ENCODE peak calls at places on chromosomes 16 and 17, in eight cellular contexts. One of them, this sample, is unnamed.
A peak's percentile ranks its signal among the peaks of the same experiment; 100 is the strongest.

GRCh38 chr17:64001763-64002529 is 3.8 kb downstream of the PRR29 start:
- DNase-seq in CD14-positive monocyte: peak; percentile 64
- DNase-seq in heart left ventricle: peak; percentile 70
- DNase-seq in posterior cingulate gyrus: no peak
- DNase-seq in caudate nucleus: no peak
- DNase-seq in BJ: no peak
- DNase-seq in AG04449: no peak
- DNase-seq in osteocyte: no peak
- DNase-seq in this sample: no peak

GRCh38 chr17:8468109-8468508 is 32.4 kb downstream of the NDEL1 start:
- DNase-seq in CD14-positive monocyte: no peak
- DNase-seq in heart left ventricle: peak; percentile 63
- DNase-seq in posterior cingulate gyrus: no peak
- DNase-seq in caudate nucleus: no peak
- DNase-seq in BJ: no peak
- DNase-seq in AG04449: no peak
- DNase-seq in osteocyte: no peak
- DNase-seq in this sample: no peak

GRCh38 chr16:56384074-56384721 is 41.1 kb downstream of the AMFR start:
- DNase-seq in CD14-positive monocyte: no peak
- DNase-seq in heart left ventricle: no peak
- DNase-seq in posterior cingulate gyrus: no peak
- DNase-seq in caudate nucleus: no peak
- DNase-seq in BJ: no peak
- DNase-seq in AG04449: no peak
- DNase-seq in osteocyte: no peak
- DNase-seq in this sample: no peak

GRCh38 chr17:59387351-59388069 is 56.1 kb downstream of the YPEL2 start:
- DNase-seq in CD14-positive monocyte: no peak
- DNase-seq in heart left ventricle: no peak
- DNase-seq in posterior cingulate gyrus: no peak
- DNase-seq in caudate nucleus: no peak
- DNase-seq in BJ: no peak
- DNase-seq in AG04449: no peak
- DNase-seq in osteocyte: no peak
- DNase-seq in this sample: no peak

GRCh38 chr16:54632322-54632721 is 298.3 kb upstream of the IRX5 start:
- DNase-seq in CD14-positive monocyte: no peak
- DNase-seq in heart left ventricle: no peak
- DNase-seq in posterior cingulate gyrus: no peak
- DNase-seq in caudate nucleus: no peak
- DNase-seq in BJ: no peak
- DNase-seq in AG04449: no peak
- DNase-seq in osteocyte: no peak
- DNase-seq in this sample: peak; percentile 32

GRCh38 chr17:15463363-15463762 is 4.1 kb downstream of the CDRT4 start:
- DNase-seq in CD14-positive monocyte: no peak
- DNase-seq in heart left ventricle: no peak
- DNase-seq in posterior cingulate gyrus: peak; percentile 15
- DNase-seq in caudate nucleus: no peak
- DNase-seq in BJ: peak; percentile 74
- DNase-seq in AG04449: no peak
- DNase-seq in osteocyte: no peak
- DNase-seq in this sample: peak; percentile 78

GRCh38 chr17:39002991-39003715 is 36.0 kb upstream of the FBXO47 start:
- DNase-seq in CD14-positive monocyte: peak; percentile 72
- DNase-seq in heart left ventricle: peak; percentile 87
- DNase-seq in posterior cingulate gyrus: peak; percentile 29
- DNase-seq in caudate nucleus: peak; percentile 17
- DNase-seq in BJ: peak; percentile 69
- DNase-seq in AG04449: no peak
- DNase-seq in osteocyte: no peak
- DNase-seq in this sample: peak; percentile 58

GRCh38 chr17:18041776-18042175 is 2.6 kb downstream of the GID4 start:
- DNase-seq in CD14-positive monocyte: no peak
- DNase-seq in heart left ventricle: no peak
- DNase-seq in posterior cingulate gyrus: no peak
- DNase-seq in caudate nucleus: no peak
- DNase-seq in BJ: peak; percentile 30
- DNase-seq in AG04449: peak; percentile 46
- DNase-seq in osteocyte: no peak
- DNase-seq in this sample: peak; percentile 26

GRCh38 chr16:53611151-53611802 is 92.4 kb downstream of the RPGRIP1L start:
- DNase-seq in CD14-positive monocyte: no peak
- DNase-seq in heart left ventricle: no peak
- DNase-seq in posterior cingulate gyrus: no peak
- DNase-seq in caudate nucleus: no peak
- DNase-seq in BJ: no peak
- DNase-seq in AG04449: no peak
- DNase-seq in osteocyte: no peak
- DNase-seq in this sample: no peak

GRCh38 chr17:62179525-62180161 is 114.6 kb upstream of the MED13 start:
- DNase-seq in CD14-positive monocyte: no peak
- DNase-seq in heart left ventricle: no peak
- DNase-seq in posterior cingulate gyrus: no peak
- DNase-seq in caudate nucleus: no peak
- DNase-seq in BJ: no peak
- DNase-seq in AG04449: no peak
- DNase-seq in osteocyte: no peak
- DNase-seq in this sample: peak; percentile 92

GRCh38 chr17:42325026-42325425 is 36.7 kb downstream of the STAT5A start:
- DNase-seq in CD14-positive monocyte: no peak
- DNase-seq in heart left ventricle: no peak
- DNase-seq in posterior cingulate gyrus: no peak
- DNase-seq in caudate nucleus: no peak
- DNase-seq in BJ: peak; percentile 73
- DNase-seq in AG04449: peak; percentile 59
- DNase-seq in osteocyte: no peak
- DNase-seq in this sample: peak; percentile 92

GRCh38 chr17:68011199-68011665 is 15.0 kb upstream of the C17orf58 start:
- DNase-seq in CD14-positive monocyte: peak; percentile 60
- DNase-seq in heart left ventricle: peak; percentile 53
- DNase-seq in posterior cingulate gyrus: peak; percentile 35
- DNase-seq in caudate nucleus: no peak
- DNase-seq in BJ: no peak
- DNase-seq in AG04449: no peak
- DNase-seq in osteocyte: no peak
- DNase-seq in this sample: peak; percentile 37

GRCh38 chr16:87733190-87733589 is 32.6 kb downstream of the KLHDC4 start:
- DNase-seq in CD14-positive monocyte: no peak
- DNase-seq in heart left ventricle: no peak
- DNase-seq in posterior cingulate gyrus: no peak
- DNase-seq in caudate nucleus: no peak
- DNase-seq in BJ: no peak
- DNase-seq in AG04449: no peak
- DNase-seq in osteocyte: no peak
- DNase-seq in this sample: no peak

GRCh38 chr17:59748591-59748990 is 41.1 kb downstream of the VMP1 start:
- DNase-seq in CD14-positive monocyte: no peak
- DNase-seq in heart left ventricle: no peak
- DNase-seq in posterior cingulate gyrus: no peak
- DNase-seq in caudate nucleus: no peak
- DNase-seq in BJ: no peak
- DNase-seq in AG04449: no peak
- DNase-seq in osteocyte: no peak
- DNase-seq in this sample: no peak

GRCh38 chr16:88651276-88651988 is 579 bp upstream of the CYBA start:
- DNase-seq in CD14-positive monocyte: peak; percentile 79
- DNase-seq in heart left ventricle: peak; percentile 70
- DNase-seq in posterior cingulate gyrus: no peak
- DNase-seq in caudate nucleus: no peak
- DNase-seq in BJ: no peak
- DNase-seq in AG04449: no peak
- DNase-seq in osteocyte: no peak
- DNase-seq in this sample: no peak

This sample was measured in RPMI7951.